ENCODE peak calls at places on chromosomes 6 and 20, in nine cellular contexts. C, A, P, V, K, X, G, S and O are unnamed samples.

GRCh38 chr6:20379231-20379630 is 22.4 kb upstream of the E2F3 start:
- DNase-seq in P (no peak), V (no peak), S (no peak), X (no peak), K (no peak), A (no peak), G (no peak), C (no peak), O (no peak)

GRCh38 chr6:143055213-143055612 is 5.5 kb upstream of the AIG1 start:
- DNase-seq in C (no peak), G (no peak), V (no peak), S (no peak), P (no peak), A (no peak), K (no peak), X (no peak), O (no peak)

GRCh38 chr6:145051661-145052060 is 683.7 kb downstream of the EPM2A start:
- DNase-seq in S (no peak), X (no peak), P (no peak), A (no peak), V (no peak), G (no peak), K (no peak), C (no peak), O (no peak)

GRCh38 chr20:38620501-38620900 is 18.9 kb downstream of the ARHGAP40 start:
- DNase-seq in G (no peak), P (no peak), S (no peak), K (no peak), C (no peak), A (no peak), X (no peak), V (no peak), O (no peak)

GRCh38 chr6:134956032-134956431 is 6.1 kb upstream of the ALDH8A1 start:
- DNase-seq in S (no peak), G (no peak), A (no peak), K (no peak), V (no peak), P (no peak), X (no peak), C (no peak), O (no peak)

GRCh38 chr6:33197431-33198048 is 2.9 kb downstream of the RXRB start:
- DNase-seq in G (peak; percentile 31), S (no peak), V (peak; percentile 62), X (peak; percentile 61), A (peak; percentile 71), C (peak; percentile 57), P (no peak), K (no peak), O (peak; percentile 67)

GRCh38 chr6:14026831-14027539 is 90.6 kb upstream of the CD83 start:
- DNase-seq in S (no peak), K (no peak), C (no peak), A (no peak), P (no peak), V (peak; percentile 47), X (no peak), G (no peak), O (no peak)

GRCh38 chr20:17849901-17850673 is 118.5 kb downstream of the SNX5 start:
- DNase-seq in K (no peak), A (peak; percentile 96), V (peak; percentile 100), C (peak; percentile 55), S (no peak), G (peak; percentile 49), P (no peak), X (peak; percentile 98), O (no peak)

GRCh38 chr6:142407685-142408273 is 106.0 kb downstream of the ADGRG6 start:
- DNase-seq in A (no peak), P (no peak), G (no peak), K (no peak), C (no peak), S (no peak), V (no peak), X (no peak), O (no peak)

GRCh38 chr20:37651932-37652331 is 41.9 kb upstream of the CTNNBL1 start:
- DNase-seq in X (no peak), A (peak; percentile 18), S (no peak), G (no peak), P (peak; percentile 22), K (peak; percentile 50), V (peak; percentile 25), C (peak; percentile 77), O (no peak)

GRCh38 chr20:58179432-58180099 is 48.9 kb downstream of the ANKRD60 start:
- DNase-seq in C (peak; percentile 92), P (peak; percentile 81), G (peak; percentile 1), A (no peak), S (peak; percentile 73), V (no peak), X (peak; percentile 15), K (peak; percentile 82), O (peak; percentile 78)

GRCh38 chr6:169577974-169578373 is 123.9 kb downstream of the WDR27 start:
- DNase-seq in P (no peak), X (no peak), S (no peak), K (no peak), V (no peak), A (no peak), C (no peak), G (no peak), O (no peak)

GRCh38 chr6:25312034-25312620 is 33.0 kb downstream of the CARMIL1 start:
- DNase-seq in C (no peak), K (no peak), V (peak; percentile 41), P (no peak), A (peak; percentile 26), G (no peak), X (no peak), S (no peak), O (no peak)

GRCh38 chr6:170545405-170545804 is 7.7 kb downstream of the PSMB1 start:
- DNase-seq in S (no peak), C (no peak), P (no peak), X (no peak), G (no peak), A (no peak), V (no peak), K (no peak), O (no peak)

GRCh38 chr20:22312744-22313346 is 271.5 kb downstream of the FOXA2 start:
- DNase-seq in S (peak; percentile 16), K (no peak), P (peak; percentile 34), A (peak; percentile 51), C (peak; percentile 2), X (peak; percentile 22), G (peak; percentile 29), V (peak; percentile 55), O (no peak)

GRCh38 chr6:141482773-141483172 is 650.0 kb upstream of the GJE1 start:
- DNase-seq in A (no peak), V (peak; percentile 28), P (no peak), C (no peak), G (no peak), S (no peak), K (no peak), X (peak; percentile 25), O (peak; percentile 22)

GRCh38 chr6:20533746-20534294 is 437 bp upstream of the CDKAL1 start:
- DNase-seq in S (no peak), G (no peak), C (no peak), K (no peak), A (no peak), V (no peak), P (no peak), X (no peak), O (no peak)

GRCh38 chr6:68082086-68082485 is 553.0 kb upstream of the ADGRB3 start:
- DNase-seq in G (no peak), S (no peak), K (no peak), V (no peak), X (peak; percentile 1), P (no peak), C (no peak), A (no peak), O (no peak)

GRCh38 chr6:133608620-133609019 is 280.3 kb upstream of the TCF21 start:
- DNase-seq in C (no peak), A (no peak), K (no peak), V (no peak), G (no peak), S (no peak), X (no peak), P (no peak), O (no peak)

GRCh38 chr6:5173862-5174643 is 86.7 kb downstream of the LYRM4 start:
- DNase-seq in G (no peak), V (peak; percentile 47), A (no peak), X (no peak), K (peak; percentile 57), S (no peak), P (no peak), C (no peak), O (peak; percentile 40)

GRCh38 chr6:17343215-17343614 is 50.2 kb upstream of the CAP2 start:
- DNase-seq in V (no peak), S (no peak), C (no peak), X (no peak), K (no peak), P (no peak), G (no peak), A (no peak), O (no peak)

GRCh38 chr6:34658605-34659218 is 37.9 kb downstream of the ILRUN start:
- DNase-seq in V (no peak), P (no peak), C (no peak), G (no peak), A (no peak), K (no peak), X (no peak), S (no peak), O (no peak)

GRCh38 chr6:16694789-16695188 is 66.5 kb downstream of the ATXN1 start:
- DNase-seq in A (no peak), C (no peak), K (no peak), P (no peak), G (no peak), S (no peak), V (no peak), X (no peak), O (no peak)

GRCh38 chr6:12751694-12752304 is 35.2 kb downstream of the PHACTR1 start:
- DNase-seq in P (no peak), K (peak; percentile 65), S (peak; percentile 70), A (peak; percentile 34), G (peak; percentile 60), V (peak; percentile 47), X (peak; percentile 60), C (peak; percentile 59), O (no peak)

GRCh38 chr6:12289655-12290489 is at the start of gene EDN1:
- DNase-seq in K (peak; percentile 76), A (peak; percentile 80), V (peak; percentile 81), X (peak; percentile 93), C (peak; percentile 86), S (peak; percentile 67), P (peak; percentile 86), G (peak; percentile 99), O (peak; percentile 33)

GRCh38 chr6:129498950-129499870 is 210.8 kb downstream of the ARHGAP18 start:
- DNase-seq in V (peak; percentile 57), G (peak; percentile 72), C (peak; percentile 43), P (no peak), K (no peak), S (no peak), A (peak; percentile 71), X (peak; percentile 29), O (peak; percentile 57)

GRCh38 chr6:157989541-157990289 is 8.1 kb downstream of the SYNJ2 start:
- DNase-seq in G (peak; percentile 90), C (peak; percentile 79), S (no peak), X (no peak), V (peak; percentile 72), P (no peak), A (peak; percentile 38), K (no peak), O (peak; percentile 28)

GRCh38 chr6:43488667-43489276 is 11.4 kb downstream of the TJAP1 start:
- DNase-seq in V (peak; percentile 35), X (no peak), S (no peak), K (no peak), G (no peak), A (no peak), P (no peak), C (no peak), O (no peak)

GRCh38 chr6:5728726-5729434 is 277.8 kb downstream of the NRN1 start:
- DNase-seq in V (peak; percentile 81), K (no peak), X (no peak), G (peak; percentile 5), C (no peak), S (no peak), A (peak; percentile 94), P (peak; percentile 29), O (no peak)